ENCODE peak calls at places on chromosome 5, in nine cellular contexts. O, U, Y, Q, N, H, Z, P and I are unnamed samples.

GRCh38 chr5:173578947-173579615 is 37.4 kb downstream of the BOD1 start:
- DNase-seq in O (no peak), U (no peak), Y (no peak), Q (no peak), N (peak; percentile 12), H (no peak), Z (no peak), P (no peak), I (no peak)

GRCh38 chr5:169838688-169839087 is 141.6 kb downstream of the INSYN2B start:
- DNase-seq in O (no peak), U (no peak), Y (no peak), Q (no peak), N (no peak), H (no peak), Z (no peak), P (no peak), I (no peak)

GRCh38 chr5:127865273-127865672 is 162.1 kb downstream of the CCDC192 start:
- DNase-seq in O (no peak), U (no peak), Y (no peak), Q (no peak), N (no peak), H (no peak), Z (no peak), P (no peak), I (no peak)

GRCh38 chr5:157778121-157778805 is 34.8 kb downstream of the LSM11 start:
- DNase-seq in O (peak; percentile 30), U (peak; percentile 71), Y (no peak), Q (no peak), N (no peak), H (peak; percentile 6), Z (no peak), P (no peak), I (peak; percentile 78)

GRCh38 chr5:35771839-35772238 is 84.9 kb upstream of the IL7R start:
- DNase-seq in O (no peak), U (no peak), Y (peak; percentile 16), Q (no peak), N (no peak), H (no peak), Z (no peak), P (no peak), I (no peak)

GRCh38 chr5:35145671-35146317 is 84.5 kb downstream of the PRLR start:
- DNase-seq in O (peak; percentile 52), U (no peak), Y (no peak), Q (no peak), N (no peak), H (peak; percentile 24), Z (no peak), P (no peak), I (no peak)

GRCh38 chr5:17487180-17487512 is 10.9 kb upstream of the TAF11L2 start:
- DNase-seq in O (no peak), U (no peak), Y (no peak), Q (no peak), N (no peak), H (no peak), Z (no peak), P (no peak), I (no peak)

GRCh38 chr5:126334755-126335154 is 88.5 kb upstream of the GRAMD2B start:
- DNase-seq in O (no peak), U (no peak), Y (no peak), Q (no peak), N (no peak), H (no peak), Z (no peak), P (no peak), I (no peak)

DNA sequence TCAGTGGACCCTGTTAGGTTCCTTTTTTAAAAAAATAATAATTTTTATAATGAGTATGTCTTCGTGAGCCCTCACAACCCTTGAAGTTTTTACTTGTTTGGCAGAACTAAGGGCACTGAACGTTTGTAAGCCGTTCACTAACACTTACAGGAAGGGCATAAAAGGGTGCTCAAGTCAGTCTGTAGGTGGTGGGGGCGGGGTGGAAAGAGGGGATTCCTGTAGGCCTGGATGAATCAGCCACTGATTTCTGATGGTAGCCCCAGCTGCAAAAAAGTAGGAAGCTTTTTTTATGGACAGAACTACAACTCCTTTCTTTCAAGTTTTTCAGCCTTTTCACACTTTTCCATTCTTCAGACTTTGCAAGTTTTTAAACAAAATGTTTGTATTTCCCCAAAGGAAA is 35.8 kb downstream of the PIK3R1 start:
- DNase-seq in O (no peak), U (no peak), Y (no peak), Q (no peak), N (peak; percentile 65), H (peak; percentile 31), Z (no peak), P (no peak), I (no peak)
- H3K27ac ChIP-seq in O (peak overlapping the region; percentile 53), U (peak overlapping the region; percentile 77), Y (no peak overlapping the region), Q (peak overlapping the region; percentile 69), N (no peak overlapping the region), H (peak overlapping the region; percentile 42), Z (peak overlapping the region; percentile 65), P (peak overlapping the region; percentile 56), I (peak overlapping the region; percentile 25)

DNA sequence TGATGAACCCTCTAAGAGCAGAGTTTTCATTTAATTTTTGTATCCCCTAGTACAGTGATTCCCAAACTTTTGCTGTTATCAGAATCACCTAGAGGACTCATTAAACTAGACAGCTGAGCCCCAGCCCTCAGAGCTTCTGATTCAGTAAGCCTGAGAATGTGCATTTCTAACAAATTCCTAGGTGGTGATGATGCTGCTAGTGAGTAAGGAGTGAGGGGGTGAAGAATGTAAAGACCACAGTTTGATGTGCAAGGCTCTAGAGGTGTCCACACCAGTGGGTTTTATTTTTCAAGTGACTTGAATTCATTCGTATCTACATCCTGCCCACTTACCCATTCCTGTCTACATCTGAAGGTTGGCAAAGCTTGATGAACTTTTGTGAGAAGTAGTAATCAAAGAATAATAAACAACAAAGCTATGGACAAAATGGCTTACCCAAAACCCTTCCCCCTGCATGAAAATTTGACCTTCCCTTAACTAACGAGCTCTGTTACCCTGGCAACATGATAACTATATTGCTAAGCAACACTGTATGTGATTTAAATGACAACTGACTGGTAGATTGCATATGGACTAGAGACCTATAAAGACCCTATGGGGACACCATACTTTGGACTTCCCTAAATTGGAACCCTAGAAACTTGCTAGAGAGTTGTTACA is 35.2 kb downstream of the DTWD2 start:
- DNase-seq in O (peak; percentile 36), U (no peak), Y (no peak), Q (no peak), N (peak; percentile 67), H (peak; percentile 40), Z (no peak), P (no peak), I (no peak)
- H3K27ac ChIP-seq in O (no peak overlapping the region), U (no peak overlapping the region), Y (no peak overlapping the region), Q (no peak overlapping the region), N (no peak overlapping the region), H (no peak overlapping the region), Z (no peak overlapping the region), P (no peak overlapping the region), I (no peak overlapping the region)

GRCh38 chr5:80190960-80191359 is 64.9 kb downstream of the SERINC5 start:
- DNase-seq in O (no peak), U (no peak), Y (no peak), Q (no peak), N (no peak), H (no peak), Z (no peak), P (no peak), I (no peak)

GRCh38 chr5:80189201-80189600 is 66.6 kb downstream of the SERINC5 start:
- DNase-seq in O (no peak), U (no peak), Y (no peak), Q (no peak), N (no peak), H (no peak), Z (no peak), P (no peak), I (no peak)

GRCh38 chr5:80191397-80191796 is 64.5 kb downstream of the SERINC5 start:
- DNase-seq in O (no peak), U (no peak), Y (no peak), Q (no peak), N (peak; percentile 26), H (no peak), Z (no peak), P (no peak), I (no peak)

GRCh38 chr5:80187691-80188090 is 68.2 kb downstream of the SERINC5 start:
- DNase-seq in O (no peak), U (no peak), Y (no peak), Q (no peak), N (no peak), H (no peak), Z (no peak), P (no peak), I (no peak)

DNA sequence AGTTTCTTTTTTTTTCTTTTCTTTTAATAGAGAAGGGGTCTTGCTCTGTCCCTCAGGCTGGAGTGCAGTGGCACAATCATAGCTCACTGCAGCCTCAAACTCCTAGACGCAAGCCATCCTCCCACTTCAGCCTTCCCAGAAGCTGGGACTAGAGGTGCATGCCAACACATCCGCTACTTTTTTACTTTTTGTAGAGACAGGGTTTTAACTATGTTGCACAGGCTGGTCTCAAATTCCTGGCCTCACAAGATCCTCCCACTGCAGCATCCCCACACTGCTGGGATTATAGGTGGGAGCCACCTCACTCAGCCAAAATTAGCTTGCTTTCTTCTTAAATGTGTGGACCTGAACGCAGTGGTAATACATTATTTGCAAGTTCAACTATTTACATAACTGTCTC is 66.1 kb downstream of the SERINC5 start:
- DNase-seq in O (no peak), U (no peak), Y (no peak), Q (no peak), N (no peak), H (no peak), Z (no peak), P (no peak), I (no peak)
- H3K27ac ChIP-seq in O (no peak overlapping the region), U (no peak overlapping the region), Y (peak overlapping the region; percentile 33), Q (no peak overlapping the region), N (no peak overlapping the region), H (no peak overlapping the region), Z (peak overlapping the region; percentile 36), P (no peak overlapping the region), I (no peak overlapping the region)

GRCh38 chr5:141816598-141817399 is 61.4 kb downstream of the PCDH1 start:
- DNase-seq in O (no peak), U (no peak), Y (peak; percentile 94), Q (peak; percentile 39), N (peak; percentile 94), H (no peak), Z (peak; percentile 45), P (peak; percentile 14), I (no peak)

GRCh38 chr5:141815051-141815795 is 63.0 kb downstream of the PCDH1 start:
- DNase-seq in O (no peak), U (no peak), Y (no peak), Q (no peak), N (no peak), H (no peak), Z (peak; percentile 32), P (no peak), I (no peak)

GRCh38 chr5:141812512-141812911 is 65.7 kb downstream of the PCDH1 start:
- DNase-seq in O (no peak), U (no peak), Y (no peak), Q (no peak), N (no peak), H (no peak), Z (no peak), P (no peak), I (no peak)

GRCh38 chr5:141815796-141816180 is 62.4 kb downstream of the PCDH1 start:
- DNase-seq in O (no peak), U (no peak), Y (no peak), Q (no peak), N (no peak), H (no peak), Z (no peak), P (no peak), I (no peak)

DNA sequence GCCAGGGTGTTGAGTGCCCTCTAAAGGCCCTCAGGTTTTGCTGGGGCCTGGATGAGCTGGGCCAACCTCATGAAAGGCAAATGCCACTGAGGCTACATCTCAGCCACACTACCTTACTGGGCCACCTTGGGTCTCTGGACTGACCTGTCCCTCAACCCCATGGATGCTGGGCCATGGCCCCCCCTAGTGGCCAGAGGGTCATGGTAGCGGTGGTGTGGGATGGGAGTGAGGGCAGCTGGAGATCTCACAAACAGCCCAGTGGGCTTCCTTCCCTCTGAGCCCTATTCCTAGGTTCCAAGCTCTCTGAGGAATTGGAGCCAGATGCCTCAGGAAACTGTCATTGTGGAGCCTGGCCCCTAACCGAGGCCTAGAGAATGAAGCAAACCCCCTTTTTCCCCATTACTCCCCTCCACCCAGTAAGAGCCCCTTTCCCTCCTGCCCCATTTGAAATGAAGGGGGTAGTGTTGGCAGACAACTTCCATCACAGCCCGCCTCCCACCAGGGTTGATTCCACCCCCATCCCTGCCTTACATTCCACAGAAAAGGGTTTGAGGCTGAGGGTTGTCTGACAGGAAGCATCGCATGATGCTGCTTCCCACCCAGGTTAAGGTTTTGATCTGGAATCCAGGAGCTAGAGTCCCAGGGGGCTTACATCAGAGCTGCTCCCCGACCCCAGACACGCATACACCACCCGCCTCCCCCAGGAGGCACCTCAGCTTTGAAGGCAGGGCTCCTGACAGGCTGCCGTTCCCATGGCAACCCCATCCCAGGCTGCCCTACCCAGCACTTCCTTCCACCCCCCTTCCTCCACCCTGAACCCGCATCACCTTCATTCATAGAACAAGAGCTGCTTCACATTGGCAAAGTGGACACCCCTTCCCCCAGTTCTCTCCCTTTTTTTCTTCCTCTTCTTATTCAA is 63.9 kb downstream of the PCDH1 start:
- DNase-seq in O (peak; percentile 49), U (peak; percentile 64), Y (peak; percentile 82), Q (peak; percentile 64), N (peak; percentile 98), H (no peak), Z (peak; percentile 84), P (peak; percentile 39), I (peak; percentile 75)
- H3K27ac ChIP-seq in O (no peak overlapping the region), U (no peak overlapping the region), Y (no peak overlapping the region), Q (peak overlapping the region; percentile 69), N (no peak overlapping the region), H (no peak overlapping the region), Z (no peak overlapping the region), P (peak overlapping the region; percentile 63), I (no peak overlapping the region)